ENCODE peak calls at places on chromosomes 12 and 14, in five cellular contexts. One of them, this sample, is unnamed.

GRCh38 chr12:124567035-124567672 is at the start of gene NCOR2:
- DNase-seq in HepG2: no peak
- DNase-seq in SK-N-SH: peak; percentile 81
- DNase-seq in K562: peak; percentile 85
- DNase-seq in HEK293T: peak; percentile 37
- DNase-seq in this sample: no peak

GRCh38 chr14:86777950-86778602 is 1214.9 kb downstream of the GALC start:
- DNase-seq in HEK293T: no peak
- DNase-seq in HepG2: peak; percentile 60
- DNase-seq in SK-N-SH: no peak
- DNase-seq in K562: no peak
- DNase-seq in this sample: no peak

GRCh38 chr12:93990832-93991748 is 157.3 kb upstream of the PLXNC1 start:
- DNase-seq in HepG2: peak; percentile 45
- DNase-seq in SK-N-SH: peak; percentile 14
- DNase-seq in K562: peak; percentile 18
- DNase-seq in HEK293T: no peak
- DNase-seq in this sample: no peak

GRCh38 chr12:84911331-84912190 is 1.0 kb downstream of the SLC6A15 start:
- DNase-seq in K562: no peak
- DNase-seq in SK-N-SH: peak; percentile 77
- DNase-seq in HepG2: no peak
- DNase-seq in HEK293T: peak; percentile 79
- DNase-seq in this sample: no peak

GRCh38 chr12:88998421-88998820 is 353.9 kb downstream of the DUSP6 start:
- DNase-seq in HepG2: no peak
- DNase-seq in SK-N-SH: no peak
- DNase-seq in HEK293T: no peak
- DNase-seq in K562: no peak
- DNase-seq in this sample: no peak

GRCh38 chr14:29039171-29039570 is 272.6 kb downstream of the FOXG1 start:
- DNase-seq in HEK293T: no peak
- DNase-seq in SK-N-SH: no peak
- DNase-seq in HepG2: no peak
- DNase-seq in K562: no peak
- DNase-seq in this sample: no peak

GRCh38 chr12:102396276-102396675 is 84.1 kb downstream of the IGF1 start:
- DNase-seq in HepG2: no peak
- DNase-seq in K562: no peak
- DNase-seq in SK-N-SH: no peak
- DNase-seq in HEK293T: no peak
- DNase-seq in this sample: no peak

GRCh38 chr14:90717916-90718315 is 98.3 kb downstream of the TTC7B start:
- DNase-seq in K562: no peak
- DNase-seq in HepG2: no peak
- DNase-seq in HEK293T: no peak
- DNase-seq in SK-N-SH: no peak
- DNase-seq in this sample: no peak

GRCh38 chr12:119178544-119179334 is at the start of gene HSPB8:
- DNase-seq in K562: peak; percentile 26
- DNase-seq in HepG2: peak; percentile 21
- DNase-seq in SK-N-SH: peak; percentile 83
- DNase-seq in HEK293T: peak; percentile 24
- DNase-seq in this sample: no peak

GRCh38 chr14:93706360-93706955 is 81.8 kb downstream of the PRIMA1 start:
- DNase-seq in HEK293T: peak; percentile 21
- DNase-seq in SK-N-SH: no peak
- DNase-seq in K562: no peak
- DNase-seq in HepG2: no peak
- DNase-seq in this sample: no peak

GRCh38 chr12:103840399-103840880 is 594 bp downstream of the NT5DC3 start:
- DNase-seq in HEK293T: no peak
- DNase-seq in HepG2: no peak
- DNase-seq in SK-N-SH: peak; percentile 74
- DNase-seq in K562: peak; percentile 51
- DNase-seq in this sample: no peak

GRCh38 chr14:23517650-23518329 is 33.8 kb downstream of the ZFHX2 start:
- DNase-seq in HepG2: no peak
- DNase-seq in HEK293T: no peak
- DNase-seq in K562: no peak
- DNase-seq in SK-N-SH: no peak
- DNase-seq in this sample: no peak

GRCh38 chr12:114152890-114153289 is 186.8 kb upstream of the RBM19 start:
- DNase-seq in K562: no peak
- DNase-seq in HepG2: no peak
- DNase-seq in HEK293T: no peak
- DNase-seq in SK-N-SH: no peak
- DNase-seq in this sample: no peak

GRCh38 chr12:127903146-127903545 is 363.8 kb upstream of the TMEM132C start:
- DNase-seq in K562: no peak
- DNase-seq in HepG2: no peak
- DNase-seq in HEK293T: no peak
- DNase-seq in SK-N-SH: no peak
- DNase-seq in this sample: no peak

GRCh38 chr14:75989134-75989533 is 3.6 kb downstream of the IFT43 start:
- DNase-seq in SK-N-SH: no peak
- DNase-seq in HEK293T: no peak
- DNase-seq in K562: no peak
- DNase-seq in HepG2: peak; percentile 84
- DNase-seq in this sample: no peak

GRCh38 chr14:100844082-100844408 is 18.1 kb downstream of the MEG3 start:
- DNase-seq in HEK293T: no peak
- DNase-seq in SK-N-SH: no peak
- DNase-seq in HepG2: no peak
- DNase-seq in K562: no peak
- DNase-seq in this sample: no peak

GRCh38 chr12:132216354-132216987 is 72.2 kb downstream of the NOC4L start:
- DNase-seq in SK-N-SH: no peak
- DNase-seq in HepG2: no peak
- DNase-seq in K562: no peak
- DNase-seq in HEK293T: no peak
- DNase-seq in this sample: no peak

GRCh38 chr12:114904254-114905003 is 220.5 kb upstream of the TBX3 start:
- DNase-seq in HEK293T: no peak
- DNase-seq in SK-N-SH: no peak
- DNase-seq in K562: no peak
- DNase-seq in HepG2: no peak
- DNase-seq in this sample: no peak

GRCh38 chr12:5492562-5492961 is 60.7 kb downstream of the NTF3 start:
- DNase-seq in SK-N-SH: no peak
- DNase-seq in K562: peak; percentile 6
- DNase-seq in HEK293T: no peak
- DNase-seq in HepG2: no peak
- DNase-seq in this sample: no peak

GRCh38 chr12:5493018-5493417 is 61.1 kb downstream of the NTF3 start:
- DNase-seq in HEK293T: peak; percentile 13
- DNase-seq in K562: no peak
- DNase-seq in HepG2: no peak
- DNase-seq in SK-N-SH: no peak
- DNase-seq in this sample: no peak

GRCh38 chr12:5487076-5487475 is 55.2 kb downstream of the NTF3 start:
- DNase-seq in SK-N-SH: no peak
- DNase-seq in HepG2: no peak
- DNase-seq in K562: no peak
- DNase-seq in HEK293T: no peak
- DNase-seq in this sample: no peak

GRCh38 chr12:5487971-5488955 is 56.4 kb downstream of the NTF3 start:
- DNase-seq in HepG2: no peak
- DNase-seq in HEK293T: no peak
- DNase-seq in SK-N-SH: no peak
- DNase-seq in K562: no peak
- DNase-seq in this sample: no peak

DNA sequence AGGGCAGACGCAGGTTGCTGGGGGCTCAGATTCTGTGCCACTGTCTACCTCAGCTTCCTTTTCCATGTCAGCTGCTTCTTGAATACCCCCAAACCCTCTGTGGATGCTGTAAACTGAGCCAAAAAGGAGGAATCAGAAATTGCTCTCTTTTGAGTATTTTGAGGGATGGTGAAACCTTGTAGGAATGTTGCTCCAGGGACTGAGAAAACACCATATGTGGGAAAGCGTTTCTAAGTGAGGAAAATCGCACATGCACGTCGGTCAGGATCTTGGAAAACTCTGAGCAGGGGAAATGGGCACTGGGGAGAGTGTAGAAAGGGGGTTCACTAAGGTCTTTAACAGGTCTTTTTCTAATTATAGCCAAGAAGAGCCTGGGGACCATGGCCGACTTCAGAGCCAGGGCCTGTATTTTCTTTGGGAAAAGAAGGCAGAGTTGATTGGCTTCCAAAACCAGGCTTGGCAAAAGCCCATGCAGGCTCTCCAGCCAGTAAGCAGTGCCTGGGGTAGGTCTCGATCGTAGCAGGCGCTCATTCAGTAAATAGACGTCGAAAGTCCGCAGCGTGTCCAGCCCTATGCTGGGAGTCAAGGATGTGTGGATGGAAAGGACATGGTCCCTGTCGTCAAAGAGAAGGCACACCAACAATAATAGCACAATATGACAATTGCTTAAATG is 58.0 kb downstream of the NTF3 start:
- DNase-seq in HEK293T: no peak
- DNase-seq in SK-N-SH: no peak
- DNase-seq in HepG2: no peak
- DNase-seq in K562: no peak
- DNase-seq in this sample: no peak
- TF ChIP-seq FOXM1 in HEK293T: no peak
- TF ChIP-seq FOXM1 in SK-N-SH: no peak
- TF ChIP-seq FOXM1 in HepG2: no peak
- TF ChIP-seq FOXM1 in K562: no peak
- TF ChIP-seq FOXM1 in this sample: no peak

DNA sequence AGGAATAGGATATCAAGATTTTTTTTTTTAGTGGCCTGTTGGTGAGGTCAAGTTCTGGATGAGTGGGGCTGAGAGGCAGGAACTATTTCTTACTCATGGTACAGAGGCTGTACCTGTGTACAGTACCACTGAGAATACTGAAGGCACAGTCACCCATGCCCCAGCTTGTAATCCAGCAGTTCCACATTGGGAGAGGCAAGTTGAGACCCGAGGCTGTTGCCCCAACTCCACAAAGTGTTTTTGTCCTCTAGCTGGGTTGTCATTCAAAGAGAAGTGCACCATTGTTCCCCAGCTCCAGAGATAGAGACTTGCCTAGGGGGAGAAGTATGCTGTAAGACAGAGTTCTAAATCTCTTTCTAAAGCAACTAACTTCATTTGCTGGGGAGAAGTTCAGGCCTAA is 38.7 kb downstream of the ARID2 start:
- DNase-seq in HepG2: no peak
- DNase-seq in SK-N-SH: no peak
- DNase-seq in K562: no peak
- DNase-seq in HEK293T: no peak
- DNase-seq in this sample: no peak
- TF ChIP-seq FOXM1 in HepG2: no peak
- TF ChIP-seq FOXM1 in SK-N-SH: no peak
- TF ChIP-seq FOXM1 in K562: no peak
- TF ChIP-seq FOXM1 in HEK293T: no peak
- TF ChIP-seq FOXM1 in this sample: no peak

GRCh38 chr12:21252070-21252469 is 82.6 kb downstream of the SLCO1A2 start:
- DNase-seq in K562: no peak
- DNase-seq in HepG2: no peak
- DNase-seq in SK-N-SH: no peak
- DNase-seq in HEK293T: no peak
- DNase-seq in this sample: no peak

DNA sequence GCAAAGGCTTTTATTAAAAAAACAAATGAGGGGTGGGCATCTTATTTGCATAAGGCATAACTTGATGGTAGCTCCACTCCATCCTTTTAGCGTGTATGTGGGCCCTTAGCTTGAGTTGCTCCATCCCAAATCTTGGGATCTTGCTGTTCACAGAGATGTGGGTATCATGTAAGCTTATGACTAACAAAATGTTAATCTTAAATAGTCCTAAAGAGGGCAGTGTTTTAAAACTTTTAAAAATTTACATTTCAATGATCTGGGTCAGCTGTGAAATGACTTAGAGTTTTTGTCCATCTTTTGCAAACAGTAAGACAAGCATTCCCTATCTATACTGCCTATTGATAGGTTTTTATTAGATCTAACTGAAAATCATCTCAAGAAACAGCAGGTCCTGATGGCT is 86.0 kb downstream of the SLCO1A2 start:
- DNase-seq in HEK293T: no peak
- DNase-seq in K562: no peak
- DNase-seq in HepG2: no peak
- DNase-seq in SK-N-SH: peak; percentile 1
- DNase-seq in this sample: no peak
- TF ChIP-seq FOXM1 in HEK293T: no peak
- TF ChIP-seq FOXM1 in K562: no peak
- TF ChIP-seq FOXM1 in HepG2: no peak
- TF ChIP-seq FOXM1 in SK-N-SH: no peak
- TF ChIP-seq FOXM1 in this sample: no peak

DNA sequence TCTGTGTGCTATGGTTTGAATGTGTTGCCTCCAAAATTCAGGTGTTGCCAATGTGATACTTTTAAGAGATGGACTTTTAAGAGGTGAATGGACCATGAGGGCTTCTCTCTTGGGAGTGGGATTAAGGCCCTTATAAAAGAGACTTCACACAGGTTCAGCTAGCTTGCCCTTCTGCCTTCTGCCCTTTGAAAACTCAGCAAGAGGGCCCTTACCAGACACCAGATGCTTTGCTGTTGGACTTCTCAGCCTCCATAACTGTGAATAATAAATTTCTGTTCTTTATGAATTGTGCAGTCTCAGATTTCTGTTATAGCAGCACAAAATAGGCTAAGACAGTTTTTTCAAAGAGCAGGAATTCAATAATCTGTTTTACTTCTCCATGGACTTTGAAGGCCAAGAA is 86.1 kb downstream of the DIP2B start:
- DNase-seq in SK-N-SH: no peak
- DNase-seq in HEK293T: no peak
- DNase-seq in HepG2: no peak
- DNase-seq in K562: no peak
- DNase-seq in this sample: no peak
- TF ChIP-seq FOXM1 in SK-N-SH: no peak
- TF ChIP-seq FOXM1 in HEK293T: no peak
- TF ChIP-seq FOXM1 in HepG2: no peak
- TF ChIP-seq FOXM1 in K562: no peak
- TF ChIP-seq FOXM1 in this sample: no peak

GRCh38 chr12:47717443-47718193 is 7.7 kb downstream of the ENDOU start:
- DNase-seq in HEK293T: peak; percentile 92
- DNase-seq in SK-N-SH: peak; percentile 88
- DNase-seq in K562: peak; percentile 79
- DNase-seq in HepG2: peak; percentile 42
- DNase-seq in this sample: no peak
- TF ChIP-seq FOXM1 in HEK293T: no peak
- TF ChIP-seq FOXM1 in SK-N-SH: no peak
- TF ChIP-seq FOXM1 in K562: no peak
- TF ChIP-seq FOXM1 in HepG2: no peak
- TF ChIP-seq FOXM1 in this sample: no peak

This sample was measured in GM12878.